ENCODE peak calls at places on chromosomes 6 and 20, in ten cellular contexts. M is caudate nucleus; O is NCI-H748 treated with DMSO at 0.1 percent for 48 hours; H is astrocyte; I is GM12865; A is brain microvascular endothelial cell; T is activated T-cell treated with anti-CD3 and anti-CD28 coated beads, Interleukin-2, amount 50 U/mL, for 72 hours; B is BE2C; G is T-cell; F is CD4-positive, CD25-positive, alpha-beta regulatory T cell. Q is an unnamed sample.

GRCh38 chr6:146990821-146991798 is 213.1 kb upstream of the STXBP5 start:
- DNase-seq in T (no peak), B (no peak), M (no peak), F (no peak), I (no peak), H (peak; percentile 75), A (peak; percentile 79), O (no peak), G (no peak), Q (no peak)

GRCh38 chr20:4170621-4171537 is 155.5 kb upstream of the RNF24 start:
- DNase-seq in A (peak; percentile 6), G (no peak), M (no peak), T (no peak), O (no peak), B (no peak), F (no peak), H (no peak), I (no peak), Q (no peak)

GRCh38 chr6:125285936-125286335 is 15.8 kb downstream of the HDDC2 start:
- DNase-seq in T (no peak), A (no peak), B (no peak), H (no peak), M (no peak), G (no peak), F (no peak), O (no peak), I (no peak), Q (no peak)

GRCh38 chr6:137799950-137800568 is 67.0 kb upstream of the TNFAIP3 start:
- DNase-seq in F (peak; percentile 82), G (peak; percentile 53), B (peak; percentile 18), O (peak; percentile 38), I (peak; percentile 88), H (no peak), A (peak; percentile 60), T (peak; percentile 73), M (no peak), Q (no peak)

GRCh38 chr20:8132632-8133587 is 844 bp downstream of the PLCB1 start:
- DNase-seq in A (no peak), B (peak; percentile 53), I (no peak), O (peak; percentile 46), M (peak; percentile 27), T (peak; percentile 30), G (peak; percentile 7), H (no peak), F (peak; percentile 9), Q (no peak)

GRCh38 chr6:144712541-144712940 is 427.4 kb downstream of the UTRN start:
- DNase-seq in I (no peak), O (no peak), G (no peak), B (no peak), H (no peak), M (no peak), A (no peak), F (no peak), T (no peak), Q (no peak)

GRCh38 chr6:107545761-107546160 is 55.8 kb downstream of the SOBP start:
- DNase-seq in I (no peak), O (no peak), M (no peak), A (no peak), H (no peak), F (no peak), G (no peak), B (no peak), T (no peak), Q (no peak)

GRCh38 chr20:61184194-61184593 is 67.9 kb upstream of the CDH4 start:
- DNase-seq in H (peak; percentile 34), M (no peak), G (no peak), A (no peak), T (no peak), I (no peak), B (no peak), F (no peak), O (no peak), Q (no peak)

GRCh38 chr20:18856873-18857272 is 43.3 kb downstream of the SCP2D1 start:
- DNase-seq in F (no peak), B (no peak), M (no peak), G (no peak), O (no peak), H (no peak), A (no peak), T (no peak), I (no peak), Q (no peak)